ENCODE peak calls at places on chromosomes 16 and 17, in ten cellular contexts. F, K, E, R, H, P, N, Y, G and J are unnamed samples.
A peak's percentile ranks its signal among the peaks of the same experiment; 100 is the strongest.

GRCh38 chr16:19297454-19297853 is 11.9 kb downstream of the CLEC19A start:
- DNase-seq in F (no peak), K (no peak), E (no peak), R (no peak), H (no peak), P (no peak), N (no peak), Y (no peak), G (no peak), J (no peak)

GRCh38 chr17:43907425-43907981 is at the start of gene MPP2:
- DNase-seq in F (peak; percentile 80), K (peak; percentile 87), E (peak; percentile 69), R (peak; percentile 63), H (peak; percentile 88), P (peak; percentile 54), N (peak; percentile 71), Y (peak; percentile 32), G (peak; percentile 50), J (peak; percentile 26)

GRCh38 chr17:43908111-43908721 is 880 bp upstream of the MPP2 start:
- DNase-seq in F (peak; percentile 58), K (peak; percentile 88), E (peak; percentile 64), R (peak; percentile 60), H (peak; percentile 81), P (peak; percentile 74), N (peak; percentile 72), Y (no peak), G (peak; percentile 56), J (peak; percentile 18)

GRCh38 chr16:73196670-73197069 is 148.7 kb upstream of the ZFHX3 start:
- DNase-seq in F (no peak), K (peak; percentile 44), E (peak; percentile 75), R (no peak), H (peak; percentile 75), P (peak; percentile 54), N (peak; percentile 13), Y (peak; percentile 68), G (no peak), J (no peak)

GRCh38 chr16:49698416-49698815 is 157.5 kb downstream of the ZNF423 start:
- DNase-seq in F (peak; percentile 55), K (no peak), E (no peak), R (no peak), H (no peak), P (no peak), N (no peak), Y (no peak), G (no peak), J (no peak)

GRCh38 chr17:692116-692515 is 22.5 kb downstream of the VPS53 start:
- DNase-seq in F (no peak), K (no peak), E (no peak), R (no peak), H (no peak), P (peak; percentile 91), N (no peak), Y (peak; percentile 66), G (no peak), J (no peak)

GRCh38 chr17:5127910-5128309 is 12.1 kb downstream of the USP6 start:
- DNase-seq in F (peak; percentile 21), K (no peak), E (no peak), R (peak; percentile 23), H (no peak), P (no peak), N (no peak), Y (no peak), G (no peak), J (no peak)

GRCh38 chr17:2056221-2057129 is 1.6 kb downstream of the HIC1 start:
- DNase-seq in F (peak; percentile 61), K (no peak), E (peak; percentile 42), R (peak; percentile 62), H (no peak), P (peak; percentile 43), N (no peak), Y (no peak), G (no peak), J (no peak)

GRCh38 chr17:21209511-21210175 is 4.3 kb downstream of the TMEM11 start:
- DNase-seq in F (no peak), K (no peak), E (peak; percentile 77), R (no peak), H (no peak), P (peak; percentile 78), N (no peak), Y (no peak), G (no peak), J (no peak)

GRCh38 chr17:34852141-34852540 is 109.1 kb downstream of the CCT6B start:
- DNase-seq in F (no peak), K (no peak), E (no peak), R (no peak), H (no peak), P (no peak), N (no peak), Y (no peak), G (no peak), J (no peak)

GRCh38 chr17:73340093-73340596 is 28.3 kb upstream of the CDC42EP4 start:
- DNase-seq in F (no peak), K (no peak), E (peak; percentile 32), R (no peak), H (peak; percentile 97), P (peak; percentile 94), N (no peak), Y (peak; percentile 96), G (no peak), J (peak; percentile 59)

GRCh38 chr16:3478242-3478925 is 16.9 kb downstream of the C16orf90 start:
- DNase-seq in F (no peak), K (no peak), E (peak; percentile 54), R (no peak), H (no peak), P (no peak), N (no peak), Y (no peak), G (no peak), J (no peak)